ENCODE peak calls at places on chromosomes 16 and 17, in eight cellular contexts. B is tibial nerve, F is GM12878, U is GM12865, A is fibroblast of lung, L is adrenal gland, M is cardiac muscle cell, O is WERI-Rb-1. W is an unnamed sample.

GRCh38 chr16:11389631-11390565 is 44.6 kb downstream of the RMI2 start:
- DNase-seq in B (no peak), F (no peak), U (no peak), A (no peak), L (no peak), M (no peak), O (no peak), W (no peak)

GRCh38 chr17:38428643-38429371 is 543 bp downstream of the ARHGAP23 start:
- DNase-seq in B (no peak), F (no peak), U (peak; percentile 20), A (peak; percentile 64), L (peak; percentile 84), M (peak; percentile 55), O (no peak), W (no peak)

GRCh38 chr17:47254403-47254943 is 846 bp downstream of the ITGB3 start:
- DNase-seq in B (no peak), F (no peak), U (no peak), A (peak; percentile 23), L (no peak), M (no peak), O (no peak), W (no peak)

GRCh38 chr16:57039148-57039812 is 49.9 kb downstream of the NLRC5 start:
- DNase-seq in B (no peak), F (peak; percentile 65), U (peak; percentile 86), A (peak; percentile 77), L (no peak), M (peak; percentile 93), O (no peak), W (peak; percentile 75)

GRCh38 chr17:45666046-45666600 is 118.0 kb upstream of the CRHR1 start:
- DNase-seq in B (no peak), F (no peak), U (no peak), A (no peak), L (no peak), M (no peak), O (peak; percentile 79), W (no peak)

GRCh38 chr16:71937868-71938510 is 42.7 kb downstream of the IST1 start:
- DNase-seq in B (no peak), F (no peak), U (no peak), A (no peak), L (no peak), M (no peak), O (no peak), W (no peak)

GRCh38 chr16:72128701-72129100 is 35.1 kb downstream of the DHX38 start:
- DNase-seq in B (no peak), F (no peak), U (no peak), A (no peak), L (no peak), M (no peak), O (no peak), W (no peak)

GRCh38 chr17:57456622-57457021 is 200.3 kb downstream of the MSI2 start:
- DNase-seq in B (no peak), F (no peak), U (no peak), A (peak; percentile 52), L (no peak), M (no peak), O (no peak), W (no peak)

GRCh38 chr17:6639014-6639650 is 1.4 kb downstream of the KIAA0753 start:
- DNase-seq in B (no peak), F (no peak), U (no peak), A (no peak), L (no peak), M (no peak), O (peak; percentile 11), W (no peak)

GRCh38 chr17:63549946-63550815 is at the start of gene DCAF7:
- DNase-seq in B (peak; percentile 99), F (peak; percentile 99), U (peak; percentile 100), A (peak; percentile 100), L (peak; percentile 99), M (peak; percentile 100), O (peak; percentile 100), W (peak; percentile 100)
- TF ChIP-seq CTCF in B (peak; percentile 56), F (no peak), U (no peak), A (no peak), L (no peak), M (no peak), O (no peak), W (no peak)

GRCh38 chr16:89574681-89575246 is 794 bp upstream of the CPNE7 start:
- DNase-seq in B (no peak), F (no peak), U (peak; percentile 73), A (peak; percentile 75), L (peak; percentile 40), M (peak; percentile 84), O (no peak), W (no peak)

GRCh38 chr16:89577055-89577759 is 1.6 kb downstream of the CPNE7 start:
- DNase-seq in B (no peak), F (no peak), U (no peak), A (no peak), L (no peak), M (no peak), O (no peak), W (no peak)

GRCh38 chr16:89573826-89574680 is 1.5 kb upstream of the CPNE7 start:
- DNase-seq in B (no peak), F (no peak), U (no peak), A (no peak), L (no peak), M (no peak), O (no peak), W (no peak)

GRCh38 chr16:89575247-89576172 is at the start of gene CPNE7:
- DNase-seq in B (no peak), F (no peak), U (no peak), A (no peak), L (no peak), M (no peak), O (no peak), W (no peak)

DNA sequence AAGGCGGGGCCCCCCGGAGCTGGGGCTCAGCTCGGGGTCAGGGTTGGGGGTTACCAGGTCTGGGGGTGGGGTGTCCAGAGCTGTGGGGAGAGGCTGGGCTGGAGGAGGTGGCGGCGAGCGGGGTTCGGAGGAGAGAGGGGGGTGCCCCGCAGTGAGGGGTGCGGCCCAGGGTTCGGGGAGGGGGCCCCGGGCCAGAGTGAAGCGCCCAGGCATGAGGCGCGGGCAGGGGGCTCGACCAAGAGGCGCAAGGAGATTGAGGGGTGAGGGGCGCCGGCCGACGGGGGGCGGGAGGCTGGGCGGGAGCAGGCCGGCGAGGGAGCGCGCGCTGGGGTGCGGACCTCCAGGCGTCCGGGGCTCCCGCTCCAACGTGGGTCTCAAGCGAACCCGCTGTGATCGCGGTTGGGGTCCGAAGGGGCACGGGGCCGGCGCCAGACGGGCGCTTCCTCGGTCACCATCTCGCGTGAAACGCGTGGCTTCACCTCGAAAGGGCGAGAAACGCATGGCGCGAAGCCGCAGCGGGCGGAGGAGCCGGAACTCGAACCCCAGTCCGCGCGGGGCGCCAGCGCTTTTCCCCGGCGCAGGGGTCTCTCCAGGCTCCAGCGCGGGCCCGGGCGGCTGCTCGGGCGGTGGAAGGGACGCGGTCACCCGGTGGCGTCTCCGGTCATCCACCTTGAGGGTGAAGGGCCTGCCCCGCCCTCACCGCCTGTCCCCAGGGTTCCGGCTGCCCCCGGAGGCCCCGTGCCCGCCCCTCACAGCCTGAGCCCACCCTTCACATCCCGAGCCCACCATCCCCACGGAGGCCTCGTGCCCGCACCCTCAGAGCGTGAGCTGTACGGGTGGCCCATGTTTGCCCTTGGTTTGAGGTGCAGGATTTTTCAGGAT is 856 bp downstream of the CPNE7 start:
- DNase-seq in B (no peak), F (no peak), U (no peak), A (no peak), L (no peak), M (no peak), O (no peak), W (no peak)
- H3K4me3 ChIP-seq in B (no peak overlapping the region), F (peak overlapping the region; percentile 36), U (peak overlapping the region; percentile 56), A (peak overlapping the region; percentile 50), L (no peak overlapping the region), M (peak overlapping the region; percentile 19), O (no peak overlapping the region), W (peak overlapping the region; percentile 60)

DNA sequence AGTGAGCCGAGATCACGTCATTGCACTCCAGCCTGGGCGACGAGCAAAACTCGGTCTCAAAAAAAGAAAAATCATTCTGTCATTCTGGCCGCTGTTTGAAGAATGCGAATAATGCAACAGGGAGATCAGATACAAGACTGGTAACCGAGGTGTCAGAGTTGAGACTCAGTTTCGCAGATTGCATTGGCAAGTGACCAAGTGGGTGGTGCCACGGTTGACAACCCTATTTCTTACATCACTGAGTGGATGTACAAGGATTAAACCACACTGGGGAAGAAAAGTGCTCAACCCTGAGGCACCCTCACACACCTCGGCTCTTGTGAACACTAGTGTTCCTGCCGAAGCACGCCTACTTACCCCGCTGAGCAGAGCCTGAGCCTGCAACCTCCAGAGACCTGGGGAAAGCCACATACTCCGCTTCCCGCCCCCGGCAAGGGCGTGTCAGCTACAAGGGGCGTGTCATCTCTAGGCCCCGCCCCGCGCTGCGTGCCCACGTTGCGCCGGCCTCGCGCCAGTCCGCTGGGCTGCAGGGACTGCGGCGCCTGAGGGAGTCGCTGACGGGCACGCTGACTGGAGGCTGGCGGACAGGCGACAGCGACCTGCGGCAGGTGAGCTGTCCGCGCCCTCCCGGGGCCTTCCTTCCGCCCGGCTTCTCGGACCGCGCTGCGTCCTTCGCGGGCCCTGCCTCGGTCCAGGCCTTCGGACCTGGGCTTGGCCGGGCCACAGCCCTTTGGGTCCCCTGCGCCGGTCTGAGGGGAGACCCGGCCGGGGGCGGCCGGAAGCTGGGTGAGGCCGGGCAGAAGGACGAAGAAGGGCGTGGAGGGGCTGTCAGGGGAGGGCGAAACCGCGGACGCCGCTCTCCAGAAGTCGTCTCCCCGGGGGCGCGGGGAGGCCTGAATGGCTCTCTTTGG is at the start of gene HMOX2:
- DNase-seq in B (peak; percentile 86), F (peak; percentile 90), U (peak; percentile 98), A (peak; percentile 87), L (peak; percentile 94), M (peak; percentile 93), O (peak; percentile 95), W (peak; percentile 82)
- TF ChIP-seq CTCF in B (peak; percentile 50), F (peak; percentile 63), U (peak; percentile 44), A (peak; percentile 34), L (no peak), M (peak; percentile 50), O (peak; percentile 82), W (peak; percentile 44)

GRCh38 chr16:58421529-58421928 is 29.3 kb downstream of the GINS3 start:
- DNase-seq in B (no peak), F (no peak), U (no peak), A (no peak), L (no peak), M (peak; percentile 48), O (no peak), W (no peak)
- H3K4me3 ChIP-seq in B (no peak overlapping the region), F (no peak overlapping the region), U (no peak overlapping the region), A (no peak overlapping the region), L (no peak overlapping the region), M (no peak overlapping the region), O (no peak overlapping the region), W (no peak overlapping the region)

DNA sequence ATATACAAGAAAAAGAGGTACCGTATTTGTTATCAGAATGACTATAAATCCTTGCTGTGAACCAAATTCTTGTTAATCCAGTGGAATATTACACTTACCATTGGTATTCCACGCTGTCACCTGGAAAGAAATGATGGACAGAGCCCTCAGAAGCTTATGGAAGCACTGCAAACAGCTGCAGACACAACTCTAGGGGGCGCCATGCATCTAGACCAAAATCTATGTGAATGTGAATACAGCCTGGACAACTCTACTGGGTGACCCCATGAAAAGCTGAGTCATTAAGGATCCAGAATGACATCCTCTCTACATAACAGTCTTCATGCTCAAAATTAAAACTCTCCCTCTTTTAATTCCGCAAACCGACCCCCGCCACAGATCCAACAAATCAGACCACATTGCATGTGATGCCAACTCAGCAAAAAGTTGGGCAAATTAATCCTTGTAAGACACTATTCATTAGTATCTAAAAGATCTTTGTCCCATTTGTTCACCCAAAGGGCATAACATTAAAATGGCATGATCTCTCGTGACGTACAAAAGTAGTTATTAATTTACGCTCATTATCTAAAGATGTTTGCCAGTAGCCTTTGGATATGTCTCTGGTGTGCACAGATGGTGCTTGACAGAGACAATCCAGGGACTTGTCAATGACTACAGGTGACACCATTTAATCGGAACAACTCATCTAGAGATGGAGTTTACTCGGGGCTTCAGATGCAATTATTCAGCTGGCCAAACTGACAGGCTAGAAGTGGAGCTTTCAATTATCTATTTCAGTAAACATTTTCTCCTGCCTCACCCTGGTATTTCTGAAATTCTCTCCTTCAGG is 552.7 kb upstream of the PSMD7 start:
- DNase-seq in B (no peak), F (no peak), U (no peak), A (peak; percentile 8), L (peak; percentile 16), M (no peak), O (peak; percentile 31), W (no peak)
- TF ChIP-seq CTCF in B (no peak), F (no peak), U (no peak), A (no peak), L (no peak), M (no peak), O (peak; percentile 50), W (peak; percentile 18)